ENCODE peak calls at places on chromosomes 6 and 20, in ten cellular contexts. One of them, this sample, is unnamed.

GRCh38 chr20:51136326-51136725 is 113.4 kb upstream of the KCNG1 start:
- DNase-seq in NCI-H146: no peak
- DNase-seq in left kidney: no peak
- DNase-seq in epithelial cell of esophagus: no peak
- DNase-seq in glutamatergic neuron: no peak
- DNase-seq in T1000: no peak
- DNase-seq in A172: no peak
- DNase-seq in type B pancreatic cell: no peak
- DNase-seq in OCI-LY7: no peak
- DNase-seq in mammary epithelial cell: no peak
- DNase-seq in this sample: no peak

GRCh38 chr20:63537525-63538203 is 488 bp upstream of the PTK6 start:
- DNase-seq in T1000: peak
- DNase-seq in left kidney: peak
- DNase-seq in mammary epithelial cell: peak
- DNase-seq in NCI-H146: peak
- DNase-seq in epithelial cell of esophagus: peak
- DNase-seq in A172: peak
- DNase-seq in glutamatergic neuron: peak
- DNase-seq in OCI-LY7: peak
- DNase-seq in type B pancreatic cell: no peak
- DNase-seq in this sample: peak

GRCh38 chr6:135438907-135439535 is 58.5 kb downstream of the AHI1 start:
- DNase-seq in T1000: no peak
- DNase-seq in left kidney: peak
- DNase-seq in NCI-H146: peak
- DNase-seq in epithelial cell of esophagus: peak
- DNase-seq in OCI-LY7: peak
- DNase-seq in mammary epithelial cell: peak
- DNase-seq in glutamatergic neuron: no peak
- DNase-seq in A172: peak
- DNase-seq in type B pancreatic cell: no peak
- DNase-seq in this sample: peak

GRCh38 chr20:41176711-41177552 is 39.6 kb downstream of the PLCG1 start:
- DNase-seq in NCI-H146: no peak
- DNase-seq in epithelial cell of esophagus: no peak
- DNase-seq in mammary epithelial cell: no peak
- DNase-seq in left kidney: no peak
- DNase-seq in glutamatergic neuron: no peak
- DNase-seq in A172: no peak
- DNase-seq in T1000: peak
- DNase-seq in type B pancreatic cell: peak
- DNase-seq in OCI-LY7: no peak
- DNase-seq in this sample: no peak

GRCh38 chr6:119173249-119174084 is 95.0 kb upstream of the FAM184A start:
- DNase-seq in mammary epithelial cell: no peak
- DNase-seq in left kidney: peak
- DNase-seq in NCI-H146: no peak
- DNase-seq in A172: no peak
- DNase-seq in T1000: no peak
- DNase-seq in epithelial cell of esophagus: no peak
- DNase-seq in OCI-LY7: no peak
- DNase-seq in type B pancreatic cell: no peak
- DNase-seq in glutamatergic neuron: no peak
- DNase-seq in this sample: no peak

GRCh38 chr20:50393990-50394561 is 116.1 kb upstream of the PTPN1 start:
- DNase-seq in OCI-LY7: no peak
- DNase-seq in type B pancreatic cell: no peak
- DNase-seq in mammary epithelial cell: no peak
- DNase-seq in left kidney: no peak
- DNase-seq in A172: no peak
- DNase-seq in T1000: no peak
- DNase-seq in epithelial cell of esophagus: no peak
- DNase-seq in glutamatergic neuron: no peak
- DNase-seq in NCI-H146: no peak
- DNase-seq in this sample: no peak

GRCh38 chr6:7431241-7431593 is 41.6 kb downstream of the RIOK1 start:
- DNase-seq in left kidney: no peak
- DNase-seq in type B pancreatic cell: no peak
- DNase-seq in glutamatergic neuron: no peak
- DNase-seq in T1000: no peak
- DNase-seq in mammary epithelial cell: no peak
- DNase-seq in A172: no peak
- DNase-seq in epithelial cell of esophagus: no peak
- DNase-seq in OCI-LY7: no peak
- DNase-seq in NCI-H146: no peak
- DNase-seq in this sample: no peak

GRCh38 chr6:90467546-90467945 is 119.3 kb downstream of the MAP3K7 start:
- DNase-seq in NCI-H146: no peak
- DNase-seq in glutamatergic neuron: no peak
- DNase-seq in left kidney: no peak
- DNase-seq in epithelial cell of esophagus: peak
- DNase-seq in A172: no peak
- DNase-seq in T1000: no peak
- DNase-seq in type B pancreatic cell: no peak
- DNase-seq in mammary epithelial cell: peak
- DNase-seq in OCI-LY7: no peak
- DNase-seq in this sample: no peak

GRCh38 chr6:13589801-13590200 is 15.4 kb downstream of the SIRT5 start:
- DNase-seq in type B pancreatic cell: no peak
- DNase-seq in NCI-H146: no peak
- DNase-seq in epithelial cell of esophagus: no peak
- DNase-seq in glutamatergic neuron: no peak
- DNase-seq in left kidney: no peak
- DNase-seq in mammary epithelial cell: no peak
- DNase-seq in T1000: no peak
- DNase-seq in A172: no peak
- DNase-seq in OCI-LY7: no peak
- DNase-seq in this sample: no peak

GRCh38 chr6:109503327-109504224 is 20.6 kb upstream of the ZBTB24 start:
- DNase-seq in T1000: no peak
- DNase-seq in mammary epithelial cell: no peak
- DNase-seq in glutamatergic neuron: no peak
- DNase-seq in epithelial cell of esophagus: no peak
- DNase-seq in OCI-LY7: no peak
- DNase-seq in A172: no peak
- DNase-seq in left kidney: peak
- DNase-seq in type B pancreatic cell: no peak
- DNase-seq in NCI-H146: peak
- DNase-seq in this sample: no peak

GRCh38 chr6:126204598-126204997 is 135.3 kb upstream of the CENPW start:
- DNase-seq in epithelial cell of esophagus: peak
- DNase-seq in type B pancreatic cell: no peak
- DNase-seq in A172: no peak
- DNase-seq in T1000: no peak
- DNase-seq in glutamatergic neuron: no peak
- DNase-seq in OCI-LY7: no peak
- DNase-seq in left kidney: no peak
- DNase-seq in mammary epithelial cell: peak
- DNase-seq in NCI-H146: no peak
- DNase-seq in this sample: no peak

GRCh38 chr6:77089776-77090175 is 373.5 kb downstream of the HTR1B start:
- DNase-seq in glutamatergic neuron: no peak
- DNase-seq in left kidney: no peak
- DNase-seq in T1000: no peak
- DNase-seq in NCI-H146: no peak
- DNase-seq in OCI-LY7: no peak
- DNase-seq in type B pancreatic cell: no peak
- DNase-seq in epithelial cell of esophagus: peak
- DNase-seq in mammary epithelial cell: peak
- DNase-seq in A172: no peak
- DNase-seq in this sample: no peak

GRCh38 chr6:31086788-31087440 is 25.5 kb downstream of the C6orf15 start:
- DNase-seq in NCI-H146: no peak
- DNase-seq in epithelial cell of esophagus: peak
- DNase-seq in type B pancreatic cell: no peak
- DNase-seq in left kidney: no peak
- DNase-seq in T1000: no peak
- DNase-seq in A172: peak
- DNase-seq in mammary epithelial cell: peak
- DNase-seq in glutamatergic neuron: no peak
- DNase-seq in OCI-LY7: no peak
- DNase-seq in this sample: peak

GRCh38 chr6:117624869-117625481 is 22.7 kb upstream of the GOPC start:
- DNase-seq in epithelial cell of esophagus: no peak
- DNase-seq in NCI-H146: no peak
- DNase-seq in mammary epithelial cell: no peak
- DNase-seq in glutamatergic neuron: no peak
- DNase-seq in type B pancreatic cell: no peak
- DNase-seq in T1000: no peak
- DNase-seq in OCI-LY7: peak
- DNase-seq in A172: no peak
- DNase-seq in left kidney: no peak
- DNase-seq in this sample: no peak

GRCh38 chr6:100393493-100393892 is 71.2 kb downstream of the SIM1 start:
- DNase-seq in left kidney: no peak
- DNase-seq in glutamatergic neuron: no peak
- DNase-seq in T1000: no peak
- DNase-seq in A172: no peak
- DNase-seq in mammary epithelial cell: no peak
- DNase-seq in epithelial cell of esophagus: no peak
- DNase-seq in type B pancreatic cell: no peak
- DNase-seq in OCI-LY7: no peak
- DNase-seq in NCI-H146: no peak
- DNase-seq in this sample: no peak

GRCh38 chr6:113858605-113859348 is 1.6 kb downstream of the MARCKS start:
- DNase-seq in A172: peak
- DNase-seq in epithelial cell of esophagus: peak
- DNase-seq in T1000: peak
- DNase-seq in NCI-H146: peak
- DNase-seq in OCI-LY7: peak
- DNase-seq in mammary epithelial cell: peak
- DNase-seq in type B pancreatic cell: peak
- DNase-seq in glutamatergic neuron: peak
- DNase-seq in left kidney: peak
- DNase-seq in this sample: peak

GRCh38 chr6:140062042-140063041 is 687.9 kb upstream of the CITED2 start:
- DNase-seq in A172: peak
- DNase-seq in type B pancreatic cell: no peak
- DNase-seq in NCI-H146: no peak
- DNase-seq in left kidney: peak
- DNase-seq in epithelial cell of esophagus: peak
- DNase-seq in glutamatergic neuron: no peak
- DNase-seq in mammary epithelial cell: peak
- DNase-seq in OCI-LY7: no peak
- DNase-seq in T1000: peak
- DNase-seq in this sample: peak

GRCh38 chr20:58649288-58650180 is 1.5 kb upstream of the STX16 start:
- DNase-seq in OCI-LY7: no peak
- DNase-seq in epithelial cell of esophagus: no peak
- DNase-seq in glutamatergic neuron: peak
- DNase-seq in mammary epithelial cell: no peak
- DNase-seq in left kidney: peak
- DNase-seq in T1000: no peak
- DNase-seq in type B pancreatic cell: no peak
- DNase-seq in NCI-H146: no peak
- DNase-seq in A172: no peak
- DNase-seq in this sample: no peak

GRCh38 chr6:167210375-167211295 is 52.9 kb upstream of the GPR31 start:
- DNase-seq in type B pancreatic cell: peak
- DNase-seq in T1000: no peak
- DNase-seq in OCI-LY7: no peak
- DNase-seq in left kidney: peak
- DNase-seq in epithelial cell of esophagus: no peak
- DNase-seq in A172: no peak
- DNase-seq in glutamatergic neuron: no peak
- DNase-seq in NCI-H146: no peak
- DNase-seq in mammary epithelial cell: no peak
- DNase-seq in this sample: no peak

GRCh38 chr6:46324706-46325105 is 153.9 kb upstream of the ENPP5 start:
- DNase-seq in epithelial cell of esophagus: no peak
- DNase-seq in T1000: no peak
- DNase-seq in type B pancreatic cell: no peak
- DNase-seq in OCI-LY7: no peak
- DNase-seq in left kidney: no peak
- DNase-seq in glutamatergic neuron: no peak
- DNase-seq in NCI-H146: no peak
- DNase-seq in mammary epithelial cell: no peak
- DNase-seq in A172: no peak
- DNase-seq in this sample: no peak

GRCh38 chr20:4082406-4083102 is 67.2 kb upstream of the RNF24 start:
- DNase-seq in T1000: peak
- DNase-seq in left kidney: no peak
- DNase-seq in NCI-H146: no peak
- DNase-seq in OCI-LY7: no peak
- DNase-seq in glutamatergic neuron: peak
- DNase-seq in mammary epithelial cell: peak
- DNase-seq in A172: peak
- DNase-seq in type B pancreatic cell: no peak
- DNase-seq in epithelial cell of esophagus: no peak
- DNase-seq in this sample: peak

GRCh38 chr6:6319947-6320811 is at the start of gene F13A1:
- DNase-seq in left kidney: peak
- DNase-seq in mammary epithelial cell: no peak
- DNase-seq in epithelial cell of esophagus: no peak
- DNase-seq in NCI-H146: no peak
- DNase-seq in glutamatergic neuron: no peak
- DNase-seq in T1000: no peak
- DNase-seq in OCI-LY7: peak
- DNase-seq in A172: no peak
- DNase-seq in type B pancreatic cell: no peak
- DNase-seq in this sample: no peak